ENCODE peak calls at places on chromosomes 2 and 18, in six cellular contexts. C is HS-27A, Y is HCEC 1CT, L is pons, W is Right ventricle myocardium superior, S is H7. V is an unnamed sample.

GRCh38 chr2:8540552-8541055 is 141.3 kb upstream of the ID2 start:
- DNase-seq in W (no peak), L (no peak), C (no peak), S (no peak), Y (no peak), V (no peak)

GRCh38 chr2:9652267-9652666 is 21.5 kb upstream of the YWHAQ start:
- DNase-seq in W (no peak), Y (no peak), S (no peak), L (no peak), C (no peak), V (no peak)

GRCh38 chr2:74606927-74607326 is 41.2 kb downstream of the M1AP start:
- DNase-seq in Y (no peak), W (no peak), L (no peak), C (no peak), S (no peak), V (no peak)

GRCh38 chr2:173834124-173834523 is 131.0 kb downstream of the SP3 start:
- DNase-seq in L (no peak), Y (no peak), W (no peak), S (no peak), C (no peak), V (no peak)

GRCh38 chr2:2691419-2691818 is 360.3 kb upstream of the MYT1L start:
- DNase-seq in C (no peak), Y (no peak), L (no peak), S (no peak), W (no peak), V (no peak)

GRCh38 chr2:147824625-147825024 is 20.2 kb upstream of the ACVR2A start:
- DNase-seq in Y (no peak), L (no peak), S (no peak), W (no peak), C (no peak), V (no peak)

GRCh38 chr2:227182765-227183164 is 18.3 kb downstream of the COL4A3 start:
- DNase-seq in C (no peak), Y (no peak), L (no peak), W (no peak), S (no peak), V (no peak)

GRCh38 chr2:29463181-29463900 is 348.1 kb downstream of the CLIP4 start:
- DNase-seq in Y (peak; percentile 96), C (peak; percentile 73), W (no peak), L (no peak), S (no peak), V (peak; percentile 58)

GRCh38 chr2:168787782-168788376 is 14.6 kb upstream of the NOSTRIN start:
- DNase-seq in L (no peak), Y (no peak), W (no peak), C (no peak), S (no peak), V (no peak)

GRCh38 chr2:201298462-201298861 is 38.1 kb downstream of the CASP8 start:
- DNase-seq in S (no peak), C (no peak), Y (peak; percentile 15), L (no peak), W (no peak), V (peak; percentile 22)

GRCh38 chr18:702957-703659 is 9.3 kb downstream of the ENOSF1 start:
- DNase-seq in C (no peak), Y (peak; percentile 97), W (no peak), S (no peak), L (no peak), V (peak; percentile 97)

GRCh38 chr2:39816845-39817244 is 37.8 kb upstream of the THUMPD2 start:
- DNase-seq in W (no peak), Y (no peak), S (no peak), L (no peak), C (no peak), V (no peak)

GRCh38 chr2:16281451-16282330 is 341.3 kb downstream of the MYCN start:
- DNase-seq in S (peak; percentile 60), Y (no peak), L (peak; percentile 72), C (no peak), W (no peak), V (no peak)

V was measured in fibroblast of mammary gland.